ENCODE peak calls at places on chromosome 11, in nine cellular contexts. I is thyroid gland, Z is tibial nerve, R is H1, P is breast epithelium, V is IMR-90, X is esophagus squamous epithelium, G is spleen, L is right lobe of liver. Y is an unnamed sample. For H3K36me3, the result is how much of the 10 kb centered on the place peaks cover.

GRCh38 chr11:100593321-100593720 is 93.8 kb upstream of the ARHGAP42 start:
- DNase-seq in I (no peak), Z (no peak), R (no peak), P (no peak), V (peak), X (no peak), G (no peak), L (no peak), Y (no peak)

GRCh38 chr11:69518081-69518950 is 36.9 kb downstream of the LINC01488 start:
- DNase-seq in I (no peak), Z (no peak), R (no peak), P (no peak), V (peak), X (no peak), G (peak), L (peak), Y (no peak)

GRCh38 chr11:132263231-132263630 is 892.8 kb downstream of the NTM start:
- DNase-seq in I (no peak), Z (no peak), R (no peak), P (no peak), V (no peak), X (no peak), G (no peak), L (no peak), Y (no peak)

GRCh38 chr11:122524532-122524882 is 131.0 kb upstream of the UBASH3B start:
- DNase-seq in I (no peak), Z (no peak), R (no peak), P (no peak), V (no peak), X (no peak), G (no peak), L (no peak), Y (no peak)

GRCh38 chr11:33635161-33635560 is 65.5 kb downstream of the C11orf91 start:
- DNase-seq in I (peak), Z (peak), R (no peak), P (no peak), V (peak), X (no peak), G (no peak), L (no peak), Y (peak)

GRCh38 chr11:82823635-82824614 is 76.3 kb downstream of the PRCP start:
- DNase-seq in I (peak), Z (no peak), R (no peak), P (no peak), V (no peak), X (no peak), G (no peak), L (no peak), Y (no peak)

GRCh38 chr11:10398525-10398924 is 56.5 kb upstream of the AMPD3 start:
- DNase-seq in I (no peak), Z (no peak), R (peak), P (no peak), V (no peak), X (no peak), G (no peak), L (peak), Y (no peak)

GRCh38 chr11:61125310-61125684 is 23.0 kb downstream of the CD5 start:
- DNase-seq in I (no peak), Z (no peak), R (no peak), P (no peak), V (no peak), X (no peak), G (no peak), L (no peak), Y (no peak)

GRCh38 chr11:69797156-69797555 is 22.0 kb upstream of the FGF4 start:
- DNase-seq in I (no peak), Z (no peak), R (no peak), P (no peak), V (no peak), X (no peak), G (no peak), L (peak), Y (no peak)

GRCh38 chr11:100467821-100468508 is 219.1 kb upstream of the ARHGAP42 start:
- DNase-seq in I (no peak), Z (no peak), R (no peak), P (no peak), V (no peak), X (no peak), G (no peak), L (no peak), Y (no peak)

GRCh38 chr11:47536925-47537324 is 16.0 kb downstream of the CELF1 start:
- DNase-seq in I (no peak), Z (no peak), R (no peak), P (no peak), V (no peak), X (no peak), G (no peak), L (no peak), Y (no peak)

GRCh38 chr11:77253690-77254089 is 47.8 kb downstream of the GDPD4 start:
- DNase-seq in I (no peak), Z (no peak), R (no peak), P (no peak), V (no peak), X (no peak), G (no peak), L (no peak), Y (no peak)

GRCh38 chr11:127383026-127383425 is 382.5 kb upstream of the KIRREL3 start:
- DNase-seq in I (no peak), Z (no peak), R (no peak), P (no peak), V (no peak), X (no peak), G (no peak), L (no peak), Y (no peak)

GRCh38 chr11:132576706-132577105 is 955.6 kb downstream of the OPCML start:
- DNase-seq in I (no peak), Z (no peak), R (no peak), P (no peak), V (peak), X (no peak), G (no peak), L (no peak), Y (no peak)

GRCh38 chr11:68998390-68998911 is 14.6 kb downstream of the MRGPRF start:
- DNase-seq in I (peak), Z (peak), R (no peak), P (peak), V (peak), X (no peak), G (peak), L (no peak), Y (peak)

GRCh38 chr11:109040303-109040702 is 375.4 kb downstream of the DDX10 start:
- DNase-seq in I (no peak), Z (no peak), R (peak), P (no peak), V (no peak), X (no peak), G (no peak), L (no peak), Y (no peak)

GRCh38 chr11:47468598-47469214 is 19.8 kb upstream of the RAPSN start:
- DNase-seq in I (peak), Z (no peak), R (no peak), P (no peak), V (peak), X (no peak), G (peak), L (no peak), Y (no peak)

GRCh38 chr11:15707971-15708370 is 593.2 kb downstream of the INSC start:
- DNase-seq in I (peak), Z (peak), R (no peak), P (peak), V (peak), X (no peak), G (no peak), L (peak), Y (peak)

GRCh38 chr11:132605794-132606570 is 926.3 kb downstream of the OPCML start:
- DNase-seq in I (no peak), Z (no peak), R (no peak), P (no peak), V (no peak), X (no peak), G (no peak), L (no peak), Y (peak)

GRCh38 chr11:3880724-3881123 is 25.3 kb downstream of the STIM1 start:
- DNase-seq in I (no peak), Z (no peak), R (no peak), P (no peak), V (peak), X (no peak), G (no peak), L (no peak), Y (no peak)

GRCh38 chr11:10592331-10592730 is 23.9 kb upstream of the LYVE1 start:
- DNase-seq in I (no peak), Z (no peak), R (no peak), P (no peak), V (peak), X (no peak), G (no peak), L (no peak), Y (no peak)

GRCh38 chr11:72349616-72350218 is 84.6 kb downstream of the CLPB start:
- DNase-seq in I (no peak), Z (no peak), R (no peak), P (no peak), V (no peak), X (no peak), G (no peak), L (no peak), Y (peak)

GRCh38 chr11:6523253-6523652 is 26.2 kb downstream of the DNHD1 start:
- DNase-seq in I (no peak), Z (no peak), R (no peak), P (no peak), V (peak), X (no peak), G (no peak), L (no peak), Y (no peak)

GRCh38 chr11:10638285-10638684 is 55.3 kb downstream of the IRAG1 start:
- DNase-seq in I (no peak), Z (no peak), R (no peak), P (no peak), V (no peak), X (no peak), G (no peak), L (no peak), Y (peak)

GRCh38 chr11:69442012-69442806 is 39.3 kb upstream of the LINC01488 start:
- DNase-seq in I (no peak), Z (no peak), R (no peak), P (no peak), V (no peak), X (no peak), G (peak), L (peak), Y (no peak)

GRCh38 chr11:83002047-83002446 is 69.7 kb downstream of the RAB30 start:
- DNase-seq in I (no peak), Z (no peak), R (no peak), P (no peak), V (no peak), X (no peak), G (no peak), L (no peak), Y (no peak)

GRCh38 chr11:72353861-72354260 is 80.5 kb downstream of the CLPB start:
- DNase-seq in I (no peak), Z (no peak), R (peak), P (no peak), V (peak), X (no peak), G (no peak), L (no peak), Y (no peak)

GRCh38 chr11:73866095-73866579 is 10.5 kb downstream of the COA4 start:
- DNase-seq in I (no peak), Z (no peak), R (no peak), P (no peak), V (peak), X (no peak), G (no peak), L (no peak), Y (peak)

GRCh38 chr11:133531971-133532651 is at the start of gene OPCML:
- DNase-seq in I (no peak), Z (no peak), R (peak), P (no peak), V (no peak), X (no peak), G (no peak), L (no peak), Y (no peak)

GRCh38 chr11:122367809-122368231 is 251.8 kb upstream of the BLID start:
- DNase-seq in I (peak), Z (peak), R (no peak), P (no peak), V (peak), X (no peak), G (no peak), L (peak), Y (no peak)

GRCh38 chr11:47577460-47578041 is 1.2 kb downstream of the KBTBD4 start:
- DNase-seq in I (no peak), Z (no peak), R (no peak), P (no peak), V (no peak), X (no peak), G (peak), L (peak), Y (no peak)

GRCh38 chr11:81644239-81644840 is 1089.3 kb downstream of the FAM181B start:
- DNase-seq in I (peak), Z (no peak), R (no peak), P (no peak), V (peak), X (no peak), G (no peak), L (no peak), Y (peak)

GRCh38 chr11:125588505-125588904 is 4.1 kb upstream of the STT3A start:
- DNase-seq in I (no peak), Z (no peak), R (no peak), P (no peak), V (peak), X (no peak), G (no peak), L (no peak), Y (no peak)

GRCh38 chr11:121904148-121904547 is 211.9 kb downstream of the BLID start:
- DNase-seq in I (no peak), Z (no peak), R (no peak), P (no peak), V (no peak), X (no peak), G (no peak), L (no peak), Y (peak)

GRCh38 chr11:33904128-33904527 is 12.3 kb upstream of the LMO2 start:
- DNase-seq in I (no peak), Z (no peak), R (no peak), P (no peak), V (no peak), X (no peak), G (no peak), L (no peak), Y (no peak)

GRCh38 chr11:57751676-57752253 is at the start of gene BTBD18:
- DNase-seq in I (peak), Z (no peak), R (peak), P (no peak), V (peak), X (no peak), G (no peak), L (no peak), Y (peak)

GRCh38 chr11:117144477-117145392 is 648 bp downstream of the PAFAH1B2 start:
- DNase-seq in I (peak), Z (peak), R (no peak), P (no peak), V (peak), X (peak), G (peak), L (peak), Y (peak)

GRCh38 chr11:126163074-126163700 is 48.3 kb downstream of the RPUSD4 start:
- DNase-seq in I (peak), Z (no peak), R (no peak), P (no peak), V (peak), X (no peak), G (peak), L (peak), Y (peak)

DNA sequence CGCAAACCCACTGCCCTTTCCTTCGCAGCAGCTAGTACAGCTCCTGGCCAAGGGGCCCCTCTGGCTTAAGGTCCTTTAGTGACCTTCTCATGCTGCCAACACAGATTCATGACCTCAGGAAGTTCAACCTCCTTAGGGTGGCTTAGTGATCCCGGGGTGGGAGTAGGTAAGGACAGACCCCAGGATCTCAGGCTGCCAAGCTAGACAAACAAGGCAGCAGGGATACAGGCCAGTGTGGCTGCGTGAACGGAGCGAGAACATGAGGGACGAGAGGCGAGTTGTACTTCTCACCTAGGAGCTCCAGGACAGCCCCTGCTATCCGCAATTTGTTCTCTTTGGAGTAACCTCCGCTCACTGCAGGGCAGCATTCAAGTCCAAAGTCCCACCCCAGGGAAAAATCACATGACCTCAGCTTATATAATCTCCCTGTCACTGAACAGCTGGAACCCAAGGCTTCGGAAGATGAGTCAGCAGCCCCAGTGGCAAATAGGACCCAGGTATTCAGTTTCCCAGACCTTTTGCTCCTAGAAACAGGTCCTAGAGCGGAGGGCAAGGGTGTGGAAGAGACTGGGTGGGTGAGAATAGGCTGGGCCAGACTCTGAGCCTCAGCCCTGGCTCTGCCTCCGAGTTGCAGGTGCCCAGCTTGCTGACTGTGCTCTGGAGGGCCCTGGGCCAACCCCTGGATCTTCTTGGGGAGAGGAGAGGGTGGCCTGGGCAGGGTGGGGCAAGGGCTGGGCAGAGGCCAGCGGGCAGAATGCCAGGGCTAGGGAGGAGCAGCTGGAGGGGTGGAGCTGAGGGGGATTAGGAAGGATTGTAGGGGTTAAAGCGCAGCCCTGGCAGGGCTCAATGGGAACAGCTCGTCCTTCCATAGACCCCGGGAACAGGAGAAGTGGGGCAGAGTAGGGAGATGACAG is 13.1 kb downstream of the USP2 start:
- DNase-seq in I (peak), Z (no peak), R (no peak), P (no peak), V (peak), X (no peak), G (peak), L (peak), Y (peak)
- H3K27ac ChIP-seq in I (peak), Z (peak), R (no peak), P (no peak), V (no peak), X (peak), G (no peak), L (peak), Y (peak)

GRCh38 chr11:93740031-93740801 is 1.1 kb downstream of the TAF1D start:
- DNase-seq in I (peak), Z (no peak), R (no peak), P (no peak), V (peak), X (no peak), G (peak), L (no peak), Y (no peak)
- TF ChIP-seq POLR2A in I (no peak), Z (no peak), R (peak), P (no peak), V (peak), X (no peak), G (no peak), L (no peak), Y (no peak)

DNA sequence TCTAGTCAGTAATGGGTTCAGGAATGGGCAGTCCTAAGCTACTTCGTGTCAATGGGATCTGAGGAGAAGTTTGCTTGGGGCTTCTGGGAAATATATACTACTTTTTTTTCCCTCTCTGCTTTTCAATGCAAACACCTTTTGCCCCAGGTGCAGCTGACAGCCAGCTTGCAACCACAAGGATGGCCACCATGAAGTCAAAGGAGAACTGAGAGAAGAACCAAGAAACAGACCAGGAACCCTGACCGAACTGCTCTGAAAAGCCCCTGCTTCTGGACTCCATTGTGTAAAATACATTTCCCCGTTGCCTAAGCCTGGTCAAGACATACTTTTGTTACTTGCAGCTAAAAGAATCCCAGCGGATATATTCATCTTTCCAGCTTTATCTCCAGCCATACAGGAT is 20.1 kb upstream of the CD44 start:
- DNase-seq in I (no peak), Z (no peak), R (no peak), P (no peak), V (no peak), X (no peak), G (no peak), L (no peak), Y (no peak)
- H3K36me3 ChIP-seq in I (under half), Z (under half), R (under half), P (under half), V (under half), X (under half), G (under half), L (under half), Y (under half)

DNA sequence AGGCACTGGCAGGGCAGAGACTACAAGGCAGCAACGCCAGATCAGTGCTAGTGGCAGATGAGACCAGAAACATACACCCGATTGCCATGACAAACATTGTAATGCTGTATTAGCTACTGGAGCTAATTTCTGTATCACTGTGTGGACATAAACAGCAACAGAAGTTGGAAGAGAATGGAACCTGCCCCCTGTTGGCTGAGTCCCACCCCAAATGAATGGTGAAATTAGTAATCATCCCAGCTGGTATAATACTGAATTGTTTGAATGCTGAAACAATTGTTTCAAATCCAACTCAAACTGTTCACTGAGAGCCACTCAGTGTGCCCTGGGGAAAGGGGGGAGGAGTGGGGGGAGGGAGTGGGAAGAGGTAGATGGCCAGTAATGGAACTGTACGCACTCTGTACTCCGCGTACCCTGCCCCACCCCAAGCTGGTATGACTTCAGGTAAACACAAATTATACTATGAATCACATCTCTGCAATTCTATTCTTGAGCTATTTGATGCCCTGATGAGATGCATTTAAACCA is 11.2 kb upstream of the BIRC3 start:
- DNase-seq in I (peak), Z (no peak), R (no peak), P (no peak), V (no peak), X (no peak), G (no peak), L (no peak), Y (no peak)
- H3K27ac ChIP-seq in I (no peak), Z (peak), R (no peak), P (peak), V (no peak), X (peak), G (peak), L (no peak), Y (no peak)

DNA sequence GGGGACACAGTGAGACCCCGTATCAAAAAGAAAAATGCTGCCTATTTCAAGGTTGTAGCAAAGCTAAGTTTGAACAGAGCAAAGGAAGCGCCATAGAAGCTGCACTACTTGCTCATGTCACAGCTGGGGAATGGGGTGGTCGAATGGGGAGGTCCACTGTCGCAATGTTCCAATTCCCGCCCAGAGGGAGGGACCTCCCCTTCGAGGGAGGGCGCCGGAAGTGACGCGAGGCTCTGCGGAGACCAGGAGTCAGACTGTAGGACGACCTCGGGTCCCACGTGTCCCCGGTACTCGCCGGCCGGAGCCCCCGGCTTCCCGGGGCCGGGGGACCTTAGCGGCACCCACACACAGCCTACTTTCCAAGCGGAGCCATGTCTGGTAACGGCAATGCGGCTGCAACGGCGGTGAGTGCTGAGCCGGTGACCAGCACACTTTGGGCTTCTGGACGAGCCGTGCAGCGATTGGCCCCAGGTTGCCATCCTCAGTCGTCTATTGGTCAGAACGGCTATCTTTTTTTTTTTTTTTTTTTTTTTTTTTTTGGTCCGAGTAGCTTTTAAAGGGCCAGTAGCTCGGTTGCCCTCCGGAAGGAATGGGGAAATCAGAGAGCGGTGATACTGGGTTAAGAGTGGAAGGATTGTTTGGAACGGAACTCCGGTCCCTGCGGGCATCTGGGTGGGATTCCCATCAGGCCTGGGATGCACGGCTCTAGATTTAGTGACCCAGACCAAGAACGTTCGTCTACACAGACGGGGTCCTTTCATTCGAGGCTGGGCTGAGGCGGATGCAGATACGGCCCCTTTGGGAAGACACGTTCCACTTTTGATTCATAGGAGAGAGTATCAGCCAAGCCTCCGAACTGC is at the start of gene HMBS:
- DNase-seq in I (peak), Z (peak), R (peak), P (peak), V (peak), X (peak), G (peak), L (peak), Y (peak)
- TF ChIP-seq POLR2A in I (peak), Z (peak), R (peak), P (no peak), V (peak), X (peak), G (no peak), L (peak), Y (peak)